ENCODE peak calls at places on chromosomes 11 and 22, in six cellular contexts. E is GM23338, V is PC-3, B is HCT116, C is GM23248, M is hepatocyte. K is an unnamed sample.

GRCh38 chr22:37187552-37187890 is 526 bp downstream of the C1QTNF6 start:
- DNase-seq in E (no peak), B (no peak), M (no peak), V (peak; percentile 58), C (peak; percentile 80), K (no peak)

GRCh38 chr11:61152816-61153592 is 8.2 kb downstream of the VPS37C start:
- DNase-seq in C (peak; percentile 86), M (no peak), B (no peak), V (peak; percentile 78), E (no peak), K (no peak)

GRCh38 chr11:72673943-72674828 is at the start of gene PDE2A:
- DNase-seq in M (no peak), E (peak; percentile 73), B (no peak), C (no peak), V (no peak), K (no peak)

GRCh38 chr11:7677071-7677470 is 3.8 kb upstream of the CYB5R2 start:
- DNase-seq in C (peak; percentile 70), E (no peak), V (peak; percentile 87), B (no peak), M (no peak), K (no peak)

GRCh38 chr11:65745049-65745448 is 24.5 kb upstream of the RNASEH2C start:
- DNase-seq in V (no peak), M (no peak), C (no peak), B (no peak), E (no peak), K (no peak)

GRCh38 chr11:12042215-12042676 is 33.8 kb upstream of the DKK3 start:
- DNase-seq in B (peak; percentile 44), M (peak; percentile 34), V (peak; percentile 94), E (peak; percentile 9), C (peak; percentile 95), K (no peak)

GRCh38 chr11:96113100-96113710 is 189.3 kb upstream of the MTMR2 start:
- DNase-seq in E (no peak), B (no peak), C (peak; percentile 84), M (no peak), V (no peak), K (no peak)

GRCh38 chr11:28107331-28107725 is 628 bp downstream of the KIF18A start:
- DNase-seq in C (peak; percentile 63), E (peak; percentile 23), B (no peak), V (peak; percentile 19), M (no peak), K (peak; percentile 36)

GRCh38 chr22:19419086-19419463 is 12.5 kb downstream of the HIRA start:
- DNase-seq in E (no peak), M (no peak), V (no peak), C (no peak), B (no peak), K (peak; percentile 72)

GRCh38 chr22:44661070-44661469 is 40.9 kb upstream of the PRR5 start:
- DNase-seq in C (peak; percentile 47), E (peak; percentile 88), B (no peak), M (peak; percentile 38), V (no peak), K (no peak)

GRCh38 chr11:117431436-117431835 is 103.8 kb downstream of the CEP164 start:
- DNase-seq in V (no peak), C (no peak), B (no peak), E (no peak), M (no peak), K (no peak)

GRCh38 chr22:17266261-17266971 is 47.2 kb upstream of the ADA2 start:
- DNase-seq in C (no peak), V (no peak), B (no peak), M (peak; percentile 80), E (peak; percentile 90), K (no peak)

GRCh38 chr11:78798567-78799170 is 224.0 kb upstream of the NARS2 start:
- DNase-seq in V (peak; percentile 85), C (peak; percentile 73), M (peak; percentile 80), E (peak; percentile 83), B (peak; percentile 28), K (peak; percentile 46)

GRCh38 chr11:130125638-130126037 is 33.9 kb upstream of the ST14 start:
- DNase-seq in V (no peak), C (no peak), B (no peak), M (no peak), E (no peak), K (no peak)

GRCh38 chr22:36435516-36436415 is 45.7 kb downstream of the TXN2 start:
- DNase-seq in C (no peak), E (peak; percentile 61), M (peak; percentile 69), B (no peak), V (no peak), K (peak; percentile 81)

GRCh38 chr11:86182976-86183584 is 61.5 kb upstream of the EED start:
- DNase-seq in E (no peak), V (peak; percentile 83), C (no peak), B (no peak), M (peak; percentile 64), K (peak; percentile 97)

GRCh38 chr11:12689029-12689755 is 15.0 kb downstream of the TEAD1 start:
- DNase-seq in C (peak; percentile 63), B (no peak), V (no peak), E (no peak), M (no peak), K (no peak)

GRCh38 chr11:95680169-95680929 is 109.2 kb downstream of the FAM76B start:
- DNase-seq in V (peak; percentile 19), E (peak; percentile 6), B (no peak), M (peak; percentile 66), C (peak; percentile 90), K (peak; percentile 89)

GRCh38 chr11:80586464-80586863 is 1145.6 kb upstream of the TENM4 start:
- DNase-seq in E (no peak), C (no peak), V (peak; percentile 23), B (no peak), M (no peak), K (no peak)

GRCh38 chr11:72683782-72684200 is 9.6 kb upstream of the PDE2A start:
- DNase-seq in M (peak; percentile 70), E (peak; percentile 82), C (peak; percentile 51), B (no peak), V (peak; percentile 74), K (no peak)

GRCh38 chr22:27416553-27417427 is 384.8 kb downstream of the MN1 start:
- DNase-seq in C (peak; percentile 90), E (peak; percentile 83), V (peak; percentile 60), B (no peak), M (peak; percentile 64), K (no peak)

GRCh38 chr11:61577383-61578118 is 3.3 kb downstream of the SYT7 start:
- DNase-seq in B (no peak), M (peak; percentile 52), C (peak; percentile 48), V (peak; percentile 49), E (peak; percentile 64), K (no peak)

GRCh38 chr11:18393581-18394299 is 623 bp upstream of the LDHA start:
- DNase-seq in E (no peak), B (no peak), V (no peak), M (peak; percentile 56), C (no peak), K (no peak)

GRCh38 chr11:67301313-67301921 is 1.9 kb upstream of the SSH3 start:
- DNase-seq in E (no peak), M (peak; percentile 4), C (no peak), V (no peak), B (no peak), K (no peak)

GRCh38 chr22:45510376-45511232 is 7.9 kb downstream of the FBLN1 start:
- DNase-seq in M (no peak), B (no peak), V (no peak), E (no peak), C (peak; percentile 44), K (no peak)

GRCh38 chr11:77542296-77542695 is 47.5 kb upstream of the AQP11 start:
- DNase-seq in C (peak; percentile 65), E (no peak), B (no peak), V (peak; percentile 31), M (no peak), K (no peak)

GRCh38 chr11:108241370-108242037 is 18.6 kb downstream of the ATM start:
- DNase-seq in C (no peak), M (no peak), V (no peak), B (no peak), E (no peak), K (no peak)

GRCh38 chr22:38214248-38215056 is 12.7 kb downstream of the MAFF start:
- DNase-seq in C (peak; percentile 81), E (peak; percentile 92), V (no peak), B (no peak), M (peak; percentile 81), K (peak; percentile 72)

DNA sequence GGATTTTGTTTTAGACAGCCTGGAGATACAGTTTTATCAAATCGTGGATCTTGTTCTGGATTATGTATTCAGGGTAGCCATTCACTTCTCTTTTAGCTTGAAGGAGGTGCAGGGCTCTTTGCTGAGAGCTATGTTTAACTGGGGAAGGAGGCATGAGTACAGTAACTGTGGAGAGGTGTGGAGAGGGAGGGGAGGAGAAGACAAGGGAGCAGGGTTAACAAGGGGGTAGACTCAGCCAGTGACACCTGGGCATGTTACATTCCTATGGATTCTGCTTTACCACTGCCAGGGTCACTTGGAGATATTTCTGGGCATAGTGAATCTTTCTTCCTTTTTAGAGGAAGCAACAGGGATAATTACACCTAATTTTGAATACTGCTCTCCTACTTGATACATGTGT is 536.0 kb downstream of the TMEM135 start:
- DNase-seq in E (peak; percentile 2), M (no peak), V (no peak), C (no peak), B (no peak), K (no peak)
- TF ChIP-seq EZH2 in E (no peak), M (no peak), V (no peak), C (no peak), B (no peak), K (no peak)

DNA sequence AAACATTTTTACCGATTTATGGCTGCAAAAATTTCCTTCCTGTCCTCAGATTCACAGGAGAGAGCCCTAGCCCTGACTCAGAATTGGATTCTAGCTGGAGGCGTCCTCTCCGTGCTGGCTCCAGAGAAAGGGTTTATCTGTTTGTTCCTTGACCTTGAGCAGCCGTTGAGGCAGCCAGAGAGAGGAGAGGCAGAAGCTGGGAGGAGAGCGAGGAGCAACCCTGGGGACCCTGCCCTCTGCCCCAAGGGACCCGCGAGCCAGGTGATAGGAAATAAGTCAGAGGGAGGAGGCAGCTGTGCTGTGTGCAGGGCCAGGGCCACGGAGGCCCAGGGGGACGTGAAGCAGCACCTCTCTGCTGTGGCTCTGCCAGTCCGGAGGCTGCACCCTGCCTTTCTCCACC is 75.6 kb downstream of the IGLL1 start:
- DNase-seq in M (peak; percentile 42), B (no peak), E (no peak), V (no peak), C (no peak), K (no peak)
- TF ChIP-seq EZH2phosphoT487 in M (no peak), B (no peak), E (no peak), V (no peak), C (no peak), K (no peak)

DNA sequence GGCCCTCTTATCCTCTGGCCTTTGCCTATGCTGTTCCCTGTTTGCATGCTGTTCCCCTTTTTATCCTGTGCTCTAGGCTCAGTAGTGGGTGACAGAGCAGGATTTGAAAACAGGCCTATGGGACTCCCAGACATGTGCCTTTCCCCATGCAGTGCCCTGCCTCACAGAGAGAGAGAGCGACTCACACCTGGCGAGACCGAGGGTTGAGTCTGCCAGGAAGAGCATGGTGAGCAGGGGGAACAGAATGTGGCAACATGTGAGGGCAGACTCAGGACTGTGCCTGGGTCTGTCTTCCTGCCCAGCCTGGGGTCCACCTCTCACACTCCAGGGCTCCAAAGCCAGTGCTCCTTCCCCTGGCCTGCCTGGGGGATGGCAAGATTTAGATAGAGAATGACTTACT is 75.0 kb downstream of the NFAM1 start:
- DNase-seq in M (no peak), B (no peak), V (peak; percentile 35), C (no peak), E (no peak), K (no peak)
- H3K27ac ChIP-seq in M (no peak overlapping the region), B (no peak overlapping the region), V (no peak overlapping the region), C (no peak overlapping the region), E (no peak overlapping the region), K (no peak overlapping the region)

GRCh38 chr11:57942808-57943207 is 80.9 kb upstream of the OR9Q1 start:
- DNase-seq in E (no peak), V (no peak), C (no peak), M (no peak), B (no peak), K (no peak)
- TF ChIP-seq EZH2 in E (no peak), V (no peak), C (no peak), M (no peak), B (no peak), K (no peak)

K was measured in MM.1S.